ENCODE peak calls at places on chromosomes 7 and 10, in five cellular contexts. F is cardiac muscle cell, P is brain microvascular endothelial cell, R is osteoblast, H is stomach. C is an unnamed sample.

GRCh38 chr10:86233131-86233530 is 133.5 kb downstream of the GRID1 start:
- DNase-seq in P (no peak), R (peak; percentile 15), H (no peak), F (no peak), C (no peak)

GRCh38 chr7:21724562-21724961 is 181.7 kb downstream of the DNAH11 start:
- DNase-seq in H (no peak), F (no peak), P (no peak), R (no peak), C (no peak)

GRCh38 chr10:33460461-33461294 is 126.2 kb upstream of the NRP1 start:
- DNase-seq in F (peak; percentile 57), R (peak; percentile 54), H (peak; percentile 31), P (peak; percentile 69), C (no peak)

GRCh38 chr7:149321978-149322541 is 60.1 kb downstream of the ZNF783 start:
- DNase-seq in R (no peak), F (peak; percentile 49), P (peak; percentile 14), H (no peak), C (no peak)

GRCh38 chr7:100720645-100721504 is 607 bp downstream of the EPO start:
- DNase-seq in R (peak; percentile 86), F (no peak), H (no peak), P (no peak), C (no peak)

GRCh38 chr10:130902929-130903328 is 408.6 kb downstream of the TCERG1L start:
- DNase-seq in H (no peak), R (no peak), F (no peak), P (no peak), C (no peak)

GRCh38 chr7:142583424-142583823 is 165.8 kb upstream of the PRSS1 start:
- DNase-seq in R (peak; percentile 71), F (peak; percentile 58), H (no peak), P (peak; percentile 94), C (peak; percentile 79)

GRCh38 chr7:108581655-108582491 is 12.2 kb downstream of the DNAJB9 start:
- DNase-seq in H (no peak), F (peak; percentile 13), P (no peak), R (no peak), C (no peak)

GRCh38 chr10:133278577-133279265 is 2.1 kb upstream of the ADAM8 start:
- DNase-seq in H (peak; percentile 82), R (peak; percentile 91), F (peak; percentile 70), P (peak; percentile 42), C (peak; percentile 86)

GRCh38 chr7:108227360-108227749 is 97.2 kb upstream of the LAMB4 start:
- DNase-seq in F (no peak), R (no peak), P (no peak), H (no peak), C (no peak)

GRCh38 chr7:132485600-132486594 is 90.4 kb downstream of the PLXNA4 start:
- DNase-seq in H (peak; percentile 86), F (peak; percentile 78), P (no peak), R (no peak), C (no peak)

GRCh38 chr10:116001976-116002375 is 271.0 kb downstream of the GFRA1 start:
- DNase-seq in F (no peak), R (no peak), H (no peak), P (no peak), C (no peak)

GRCh38 chr7:91263359-91264082 is 712 bp upstream of the FZD1 start:
- DNase-seq in F (peak; percentile 33), P (no peak), H (no peak), R (peak; percentile 88), C (peak; percentile 41)

GRCh38 chr10:69951658-69952057 is 101.0 kb upstream of the MACROH2A2 start:
- DNase-seq in H (no peak), R (no peak), P (no peak), F (no peak), C (peak; percentile 25)

GRCh38 chr7:116577320-116577871 is 52.6 kb downstream of the CAV1 start:
- DNase-seq in F (peak; percentile 24), R (no peak), P (peak; percentile 27), H (no peak), C (peak; percentile 89)

GRCh38 chr7:129793506-129794310 is 159.1 kb downstream of the UBE2H start:
- DNase-seq in P (no peak), F (no peak), H (no peak), R (peak; percentile 73), C (no peak)

GRCh38 chr10:126500185-126500584 is 111.9 kb upstream of the ADAM12 start:
- DNase-seq in F (no peak), P (no peak), H (no peak), R (no peak), C (no peak)

GRCh38 chr10:86390337-86391120 is 23.9 kb upstream of the GRID1 start:
- DNase-seq in H (no peak), P (no peak), F (no peak), R (no peak), C (no peak)

DNA sequence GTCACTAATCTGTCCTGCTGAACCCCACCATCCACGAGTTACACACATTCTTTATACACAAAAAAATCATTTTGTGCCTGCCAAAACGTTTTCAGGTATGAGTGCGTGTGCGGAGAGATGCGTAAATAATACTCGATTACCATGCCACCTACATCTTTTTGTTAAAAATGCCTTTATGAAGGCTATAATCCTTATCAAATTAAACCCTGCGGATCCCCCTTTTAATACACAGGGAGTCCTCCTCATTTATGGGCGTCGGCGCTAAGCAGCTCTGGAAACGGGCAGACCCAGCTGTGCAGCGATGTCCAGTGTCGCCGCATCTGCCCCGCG is 130.2 kb downstream of the SPAG6 start:
- DNase-seq in P (no peak), H (no peak), R (no peak), F (no peak), C (no peak)
- H3K4me3 ChIP-seq in P (peak overlapping the region; percentile 39), H (peak overlapping the region; percentile 69), R (peak overlapping the region; percentile 65), F (peak overlapping the region; percentile 21), C (peak overlapping the region; percentile 56)

DNA sequence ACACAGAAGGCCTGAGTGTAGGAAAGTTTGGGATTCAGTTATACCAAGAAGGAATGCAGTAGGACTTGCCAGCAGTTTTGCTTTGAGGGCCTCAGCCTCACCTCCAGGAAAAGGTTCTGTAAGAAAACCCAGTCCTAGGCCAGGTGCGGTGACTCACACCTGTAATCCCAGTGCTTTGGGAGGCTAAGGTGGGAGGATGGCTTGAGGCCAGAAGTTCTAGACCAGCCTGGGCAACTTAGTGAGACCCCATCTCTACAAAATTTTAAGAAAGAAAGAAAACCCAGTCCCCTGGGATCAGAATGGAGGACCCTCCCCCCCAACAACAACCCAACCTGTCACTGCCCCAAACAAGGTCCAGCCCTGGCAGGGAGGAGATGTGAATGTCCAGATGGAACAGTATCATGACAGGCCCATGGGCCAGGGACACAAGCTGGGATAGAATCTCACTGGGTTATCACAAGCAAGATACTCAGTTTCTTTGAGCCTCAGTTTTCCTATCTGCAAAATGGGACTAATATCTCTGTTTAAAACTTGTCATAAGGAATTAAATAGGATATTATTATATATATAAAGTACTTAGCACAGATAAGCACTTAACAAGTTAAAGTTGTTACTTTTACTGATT is 68.7 kb downstream of the GTF2IRD1 start:
- DNase-seq in P (no peak), F (no peak), R (peak; percentile 73), H (no peak), C (no peak)
- TF ChIP-seq CTCF in P (no peak), F (no peak), R (no peak), H (no peak), C (no peak)

GRCh38 chr7:74153736-74154135 is 20.4 kb upstream of the EIF4H start:
- DNase-seq in H (no peak), F (no peak), P (no peak), R (no peak), C (no peak)

GRCh38 chr7:74148491-74148890 is 25.7 kb upstream of the EIF4H start:
- DNase-seq in R (no peak), F (no peak), P (no peak), H (no peak), C (no peak)

DNA sequence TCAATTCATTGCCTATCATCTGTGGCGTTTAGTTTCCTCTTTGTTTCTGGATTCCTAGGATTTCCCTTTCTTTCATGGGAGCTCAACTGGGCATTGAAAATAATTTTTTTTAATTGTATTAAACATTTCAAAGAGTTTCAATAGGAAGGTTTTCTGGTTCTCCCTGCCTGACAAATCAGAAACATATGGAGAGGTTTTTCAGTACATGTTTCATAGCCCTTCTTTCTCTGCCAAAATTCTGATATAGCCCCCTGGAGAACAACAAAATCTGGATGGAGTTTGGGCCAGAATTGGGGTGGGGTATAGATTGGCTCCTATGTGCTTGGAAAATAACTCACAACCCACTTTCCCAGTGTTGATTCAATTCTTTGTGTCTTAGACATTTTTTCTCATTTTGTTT is 24.6 kb upstream of the EIF4H start:
- DNase-seq in P (no peak), H (no peak), R (no peak), F (no peak), C (no peak)
- H3K4me3 ChIP-seq in P (no peak overlapping the region), H (no peak overlapping the region), R (no peak overlapping the region), F (no peak overlapping the region), C (no peak overlapping the region)

GRCh38 chr7:43586251-43586900 is 3.5 kb downstream of the STK17A start:
- DNase-seq in F (no peak), R (peak; percentile 81), H (no peak), P (no peak), C (peak; percentile 75)

GRCh38 chr7:43582503-43583423 is at the start of gene STK17A:
- DNase-seq in F (peak; percentile 96), P (peak; percentile 83), R (peak; percentile 96), H (peak; percentile 95), C (peak; percentile 97)

GRCh38 chr7:43584200-43584586 is 1.3 kb downstream of the STK17A start:
- DNase-seq in H (no peak), R (no peak), P (peak; percentile 49), F (peak; percentile 81), C (peak; percentile 52)

GRCh38 chr7:43585521-43585920 is 2.6 kb downstream of the STK17A start:
- DNase-seq in R (peak; percentile 82), F (peak; percentile 90), H (no peak), P (no peak), C (peak; percentile 44)

GRCh38 chr7:43583424-43584199 is 704 bp downstream of the STK17A start:
- DNase-seq in P (no peak), F (peak; percentile 55), R (peak; percentile 62), H (peak; percentile 79), C (peak; percentile 84)
- TF ChIP-seq CTCF in P (peak; percentile 26), F (peak; percentile 26), R (peak; percentile 8), H (no peak), C (peak; percentile 10)